ENCODE peak calls at places on chromosomes 12 and 14, in nine cellular contexts. P, K, M, V, F, C, Q, S and G are unnamed samples.

GRCh38 chr12:1830981-1831930 is 10.9 kb downstream of the LRTM2 start:
- DNase-seq in P (no peak), K (no peak), M (peak; percentile 41), V (no peak), F (peak; percentile 32), C (peak; percentile 61), Q (no peak), S (peak; percentile 66), G (peak; percentile 14)

GRCh38 chr14:45120109-45120508 is 14.2 kb downstream of the FKBP3 start:
- DNase-seq in P (no peak), K (no peak), M (no peak), V (no peak), F (no peak), C (no peak), Q (no peak), S (no peak), G (no peak)

GRCh38 chr12:50275545-50275944 is 7.8 kb downstream of the LIMA1 start:
- DNase-seq in P (no peak), K (no peak), M (no peak), V (no peak), F (no peak), C (peak; percentile 81), Q (no peak), S (no peak), G (no peak)

GRCh38 chr14:22699801-22700564 is 55.8 kb upstream of the OR6J1 start:
- DNase-seq in P (no peak), K (no peak), M (no peak), V (no peak), F (peak; percentile 83), C (no peak), Q (no peak), S (peak; percentile 16), G (no peak)

GRCh38 chr14:70885343-70886014 is 21.8 kb upstream of the PCNX1 start:
- DNase-seq in P (no peak), K (no peak), M (no peak), V (no peak), F (no peak), C (no peak), Q (no peak), S (no peak), G (no peak)

GRCh38 chr12:132522586-132523380 is 32.8 kb downstream of the FBRSL1 start:
- DNase-seq in P (no peak), K (no peak), M (no peak), V (peak; percentile 32), F (no peak), C (no peak), Q (no peak), S (no peak), G (no peak)

GRCh38 chr14:91231446-91231845 is 13.1 kb downstream of the GPR68 start:
- DNase-seq in P (no peak), K (no peak), M (no peak), V (no peak), F (no peak), C (no peak), Q (no peak), S (no peak), G (no peak)

GRCh38 chr12:91777268-91777997 is 368.2 kb downstream of the BTG1 start:
- DNase-seq in P (no peak), K (no peak), M (no peak), V (no peak), F (peak; percentile 68), C (no peak), Q (no peak), S (peak; percentile 45), G (peak; percentile 7)

GRCh38 chr12:57868870-57869609 is 22.5 kb upstream of the CTDSP2 start:
- DNase-seq in P (no peak), K (no peak), M (peak; percentile 65), V (peak; percentile 87), F (no peak), C (peak; percentile 68), Q (no peak), S (no peak), G (no peak)

GRCh38 chr12:29589271-29589670 is 91.8 kb upstream of the OVCH1 start:
- DNase-seq in P (no peak), K (no peak), M (no peak), V (no peak), F (no peak), C (no peak), Q (no peak), S (no peak), G (no peak)

GRCh38 chr14:52023518-52023917 is 34.2 kb downstream of the RTRAF start:
- DNase-seq in P (no peak), K (no peak), M (no peak), V (no peak), F (peak; percentile 23), C (no peak), Q (no peak), S (peak; percentile 42), G (no peak)

GRCh38 chr14:49477576-49477975 is 108.6 kb downstream of the RPS29 start:
- DNase-seq in P (no peak), K (no peak), M (no peak), V (no peak), F (no peak), C (no peak), Q (no peak), S (no peak), G (no peak)

GRCh38 chr12:67217647-67218046 is 51.5 kb upstream of the CAND1 start:
- DNase-seq in P (no peak), K (no peak), M (no peak), V (no peak), F (no peak), C (no peak), Q (no peak), S (no peak), G (no peak)

GRCh38 chr14:26021759-26022158 is 576.1 kb downstream of the NOVA1 start:
- DNase-seq in P (no peak), K (no peak), M (no peak), V (no peak), F (no peak), C (no peak), Q (no peak), S (no peak), G (no peak)